ENCODE peak calls at places on chromosomes 12 and 14, in six cellular contexts. C is upper lobe of right lung, R is left ventricle myocardium inferior, H is psoas muscle, P is PC-9, D is right lobe of liver. E is an unnamed sample. For H3K9me3, the result is how much of the 10 kb centered on the place peaks cover.

GRCh38 chr12:80056232-80056631 is 43.1 kb upstream of the OTOGL start:
- DNase-seq in C (no peak), R (no peak), H (no peak), P (no peak), D (no peak), E (no peak)

GRCh38 chr12:4197922-4198763 is 75.4 kb upstream of the CCND2 start:
- DNase-seq in C (no peak), R (no peak), H (no peak), P (no peak), D (no peak), E (no peak)

GRCh38 chr14:34781242-34781641 is 66.8 kb upstream of the CFL2 start:
- DNase-seq in C (no peak), R (no peak), H (no peak), P (no peak), D (no peak), E (no peak)

GRCh38 chr12:101086490-101086889 is 123.5 kb downstream of the SLC5A8 start:
- DNase-seq in C (no peak), R (no peak), H (no peak), P (no peak), D (no peak), E (no peak)

GRCh38 chr12:108955225-108955835 is 65.5 kb downstream of the SVOP start:
- DNase-seq in C (no peak), R (peak), H (peak), P (no peak), D (no peak), E (peak)

GRCh38 chr12:13602217-13602616 is 379.2 kb downstream of the GRIN2B start:
- DNase-seq in C (no peak), R (no peak), H (no peak), P (no peak), D (no peak), E (no peak)

GRCh38 chr14:103694572-103695026 is 20.7 kb downstream of the XRCC3 start:
- DNase-seq in C (peak), R (no peak), H (no peak), P (no peak), D (no peak), E (no peak)

GRCh38 chr12:132955094-132955932 is 793 bp downstream of the ZNF605 start:
- DNase-seq in C (peak), R (peak), H (peak), P (no peak), D (peak), E (no peak)

GRCh38 chr14:33510991-33511390 is 439.9 kb downstream of the EGLN3 start:
- DNase-seq in C (no peak), R (no peak), H (no peak), P (no peak), D (no peak), E (no peak)

GRCh38 chr12:5376591-5377207 is 55.2 kb upstream of the NTF3 start:
- DNase-seq in C (no peak), R (no peak), H (no peak), P (peak), D (no peak), E (no peak)

GRCh38 chr14:58941666-58942065 is 246.8 kb upstream of the DAAM1 start:
- DNase-seq in C (no peak), R (no peak), H (no peak), P (no peak), D (no peak), E (no peak)

GRCh38 chr14:58942516-58942915 is 246.0 kb upstream of the DAAM1 start:
- DNase-seq in C (no peak), R (no peak), H (no peak), P (no peak), D (no peak), E (no peak)

GRCh38 chr14:58944957-58945356 is 243.5 kb upstream of the DAAM1 start:
- DNase-seq in C (no peak), R (no peak), H (no peak), P (no peak), D (no peak), E (no peak)

GRCh38 chr14:58947156-58947555 is 241.3 kb upstream of the DAAM1 start:
- DNase-seq in C (no peak), R (no peak), H (no peak), P (no peak), D (no peak), E (no peak)

DNA sequence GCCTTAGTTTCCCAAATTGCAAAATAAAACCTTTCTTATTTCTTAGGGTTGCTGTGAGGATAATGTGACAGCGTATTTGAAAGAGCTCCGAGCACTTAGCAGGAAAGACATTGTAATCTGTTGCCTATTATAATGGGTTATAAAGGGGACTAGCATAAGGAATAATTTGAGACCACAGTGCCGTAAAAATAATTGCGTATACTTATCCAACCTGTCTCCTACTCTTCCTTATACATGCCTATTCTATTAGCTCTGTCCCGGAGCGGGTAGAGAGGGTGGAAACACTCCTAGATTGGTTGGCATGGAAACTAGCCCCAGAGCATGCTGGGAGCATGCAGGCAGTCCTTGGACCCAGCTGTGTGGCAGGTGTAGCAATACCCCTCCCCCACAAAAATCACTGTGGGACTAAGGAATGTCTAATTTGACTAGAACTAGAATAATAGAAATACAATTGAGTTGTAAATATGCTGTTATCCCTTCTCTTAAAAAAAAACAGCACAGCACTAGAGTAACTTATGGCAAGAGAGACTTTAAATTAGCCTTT is 244.2 kb upstream of the DAAM1 start:
- DNase-seq in C (no peak), R (no peak), H (no peak), P (no peak), D (no peak), E (no peak)
- H3K4me3 ChIP-seq in C (no peak), R (no peak), H (no peak), P (no peak), D (no peak), E (no peak)

DNA sequence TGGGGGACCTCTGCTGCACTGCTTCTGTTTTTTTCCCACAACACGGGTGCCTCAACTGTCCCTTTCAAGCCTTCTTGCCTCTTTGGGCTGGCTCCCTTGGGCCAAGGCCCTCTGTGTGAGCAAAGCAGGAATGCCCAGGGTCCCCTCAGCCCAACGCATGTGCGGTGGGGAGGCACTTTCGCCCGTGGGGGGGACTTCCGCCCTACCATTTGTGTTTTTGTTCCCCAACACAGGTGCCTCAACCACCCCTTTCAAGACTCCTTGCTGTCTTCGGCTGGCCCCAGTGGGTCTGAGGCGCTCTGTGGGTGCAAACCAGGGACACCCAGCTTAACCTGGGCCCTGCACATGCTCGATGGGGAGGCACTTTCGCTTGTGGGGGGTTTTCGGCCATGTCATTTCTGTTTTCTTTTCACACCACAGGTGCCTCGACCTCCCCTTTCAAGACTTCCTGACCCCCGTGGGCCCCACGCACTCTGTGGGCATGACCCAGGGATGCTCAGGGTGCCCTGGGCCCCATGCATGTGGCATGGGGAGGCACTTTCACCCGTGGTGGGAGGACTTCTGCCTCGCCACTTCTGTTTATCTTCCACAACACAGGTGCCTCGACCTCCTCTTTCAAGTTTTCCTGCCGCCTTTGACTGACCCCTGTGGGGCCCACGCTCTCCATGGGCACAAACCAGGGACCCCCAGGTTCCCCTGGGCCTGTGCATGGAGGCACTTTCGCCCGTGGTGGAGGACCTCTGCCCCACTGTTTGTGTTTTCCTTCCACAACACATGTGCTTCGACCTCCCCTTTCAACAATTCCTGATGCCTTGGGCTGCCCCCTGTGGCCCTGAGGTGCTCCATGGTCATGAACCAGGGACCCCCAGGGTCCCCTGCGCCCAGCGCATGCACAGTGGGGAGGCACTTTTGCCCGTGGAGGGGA is 365.7 kb downstream of the ALG10 start:
- DNase-seq in C (peak), R (no peak), H (no peak), P (no peak), D (no peak), E (no peak)
- H3K9me3 ChIP-seq in C (under half), R (half or more), H (under half), P (under half), D (under half), E (under half)

DNA sequence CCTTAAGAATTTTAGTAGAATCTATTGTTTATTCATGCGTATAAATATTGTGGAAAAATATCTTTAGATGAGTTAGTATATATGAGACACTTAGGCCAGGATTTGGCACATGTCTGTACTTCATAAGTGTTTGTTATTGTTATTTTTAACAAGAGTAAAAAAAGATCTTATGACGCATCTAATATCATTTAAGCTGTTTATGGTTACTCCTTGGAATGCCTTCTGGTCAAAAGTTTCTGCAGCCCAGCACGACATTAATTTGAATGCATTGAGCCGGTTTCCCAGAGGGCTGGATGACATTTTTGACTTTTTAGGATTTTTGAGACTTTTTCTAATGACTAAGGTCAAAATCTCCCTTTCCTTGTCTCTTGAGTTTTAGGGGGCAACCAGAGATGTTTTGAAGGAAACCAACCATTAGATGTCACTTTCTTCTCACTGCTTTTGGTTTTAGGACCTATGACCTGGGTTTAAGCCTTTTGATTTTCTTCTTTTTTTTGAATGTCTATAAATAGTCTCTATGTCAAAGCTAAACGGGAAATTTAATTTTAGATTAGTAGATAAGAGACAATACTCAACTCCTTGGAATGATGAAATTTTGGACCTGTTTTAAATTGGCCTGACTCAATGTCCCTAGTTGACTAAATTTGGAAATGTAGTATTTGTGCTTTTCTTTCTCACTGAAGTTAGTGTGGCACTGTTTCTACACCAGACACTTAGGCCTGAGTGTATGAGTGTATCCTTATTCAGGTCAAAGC is 215.5 kb downstream of the AEBP2 start:
- DNase-seq in C (no peak), R (no peak), H (no peak), P (no peak), D (no peak), E (no peak)
- TF ChIP-seq CTCF in C (no peak), R (no peak), H (no peak), P (no peak), D (no peak), E (no peak)

GRCh38 chr14:93228550-93228949 is 21.5 kb downstream of the UBR7 start:
- DNase-seq in C (no peak), R (no peak), H (no peak), P (no peak), D (no peak), E (no peak)
- H3K4me3 ChIP-seq in C (no peak), R (no peak), H (no peak), P (no peak), D (no peak), E (no peak)

DNA sequence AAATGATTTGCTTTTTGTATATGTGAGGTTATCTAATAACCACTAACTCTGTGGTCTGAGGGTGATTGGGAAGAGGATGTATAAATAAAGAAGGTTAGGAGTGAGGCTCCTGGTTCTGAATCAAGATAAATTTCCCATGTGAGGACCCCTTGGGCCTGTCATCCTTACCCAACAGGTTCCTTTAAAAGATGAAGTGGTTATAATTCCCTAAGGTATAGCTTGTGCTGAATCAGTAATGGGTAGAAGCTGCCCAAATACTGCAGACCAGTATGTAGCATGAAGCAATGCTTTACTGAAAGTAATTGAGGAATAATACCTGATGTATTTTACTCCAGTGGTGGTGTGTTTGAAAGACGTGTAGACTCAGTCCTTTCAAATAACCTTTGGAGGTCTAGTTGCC is 8.7 kb downstream of the EID3 start:
- DNase-seq in C (no peak), R (no peak), H (no peak), P (no peak), D (no peak), E (no peak)
- H3K9me3 ChIP-seq in C (under half), R (under half), H (under half), P (under half), D (under half), E (under half)

GRCh38 chr12:88578821-88579518 is 1.3 kb downstream of the KITLG start:
- DNase-seq in C (no peak), R (no peak), H (peak), P (no peak), D (no peak), E (no peak)
- TF ChIP-seq CTCF in C (peak), R (peak), H (peak), P (peak), D (peak), E (peak)

GRCh38 chr14:75333523-75334190 is 55.0 kb downstream of the FOS start:
- DNase-seq in C (peak), R (no peak), H (no peak), P (no peak), D (no peak), E (no peak)
- H3K4me3 ChIP-seq in C (peak), R (no peak), H (no peak), P (no peak), D (no peak), E (no peak)

E was measured in RWPE2.